ENCODE peak calls at places on chromosomes 6 and 20, in nine cellular contexts. P is astrocyte of the spinal cord; O is AG08395; M is pancreas; A is NCI-H524; K is activated CD4-positive, alpha-beta T cell treated with anti-CD3 and anti-CD28 coated beads, Interleukin-2, amount 10 ng/mL, durations not matched to agents 7 days and 5 days; Q is A172; T is fibroblast of pulmonary artery; F is kidney tubule cell. G is an unnamed sample.

GRCh38 chr6:127266178-127266891 is at the start of gene RNF146:
- DNase-seq in P (peak), O (peak), M (peak), A (peak), K (peak), Q (peak), T (peak), F (peak), G (peak)

GRCh38 chr6:7996538-7997225 is 67.5 kb downstream of the BLOC1S5 start:
- DNase-seq in P (peak), O (no peak), M (no peak), A (peak), K (no peak), Q (peak), T (peak), F (peak), G (peak)

GRCh38 chr20:58550661-58551060 is 35.5 kb upstream of the APCDD1L start:
- DNase-seq in P (peak), O (no peak), M (no peak), A (no peak), K (no peak), Q (peak), T (peak), F (peak), G (no peak)

GRCh38 chr20:38825901-38826625 is 20.6 kb downstream of the PPP1R16B start:
- DNase-seq in P (peak), O (peak), M (no peak), A (peak), K (no peak), Q (peak), T (peak), F (peak), G (peak)

GRCh38 chr20:34296468-34296867 is 6.7 kb downstream of the AHCY start:
- DNase-seq in P (no peak), O (no peak), M (no peak), A (no peak), K (no peak), Q (no peak), T (no peak), F (no peak), G (no peak)

GRCh38 chr20:21179796-21180195 is 53.9 kb downstream of the KIZ start:
- DNase-seq in P (no peak), O (no peak), M (no peak), A (no peak), K (no peak), Q (no peak), T (peak), F (no peak), G (peak)

GRCh38 chr6:56649053-56649769 is 6.5 kb upstream of the DST start:
- DNase-seq in P (no peak), O (no peak), M (no peak), A (no peak), K (no peak), Q (no peak), T (peak), F (no peak), G (peak)

GRCh38 chr20:51128198-51128597 is 105.3 kb upstream of the KCNG1 start:
- DNase-seq in P (peak), O (peak), M (no peak), A (no peak), K (no peak), Q (peak), T (peak), F (peak), G (peak)

GRCh38 chr6:158895661-158896060 is 76.5 kb upstream of the EZR start:
- DNase-seq in P (no peak), O (no peak), M (no peak), A (no peak), K (no peak), Q (no peak), T (no peak), F (no peak), G (no peak)

GRCh38 chr6:88223298-88223697 is 57.2 kb upstream of the CNR1 start:
- DNase-seq in P (no peak), O (no peak), M (no peak), A (no peak), K (no peak), Q (no peak), T (no peak), F (no peak), G (no peak)

GRCh38 chr6:156131221-156131903 is 645.8 kb upstream of the ARID1B start:
- DNase-seq in P (no peak), O (no peak), M (no peak), A (no peak), K (no peak), Q (no peak), T (no peak), F (no peak), G (no peak)

GRCh38 chr6:99568103-99568933 is at the start of gene CCNC:
- DNase-seq in P (peak), O (peak), M (peak), A (peak), K (peak), Q (peak), T (peak), F (peak), G (peak)

GRCh38 chr20:41167118-41167470 is 29.8 kb downstream of the PLCG1 start:
- DNase-seq in P (no peak), O (no peak), M (no peak), A (no peak), K (no peak), Q (no peak), T (no peak), F (no peak), G (no peak)

GRCh38 chr6:107585815-107586435 is 96.0 kb downstream of the SOBP start:
- DNase-seq in P (no peak), O (no peak), M (no peak), A (peak), K (no peak), Q (no peak), T (no peak), F (no peak), G (no peak)

GRCh38 chr6:47977314-47977713 is 133.7 kb downstream of the PTCHD4 start:
- DNase-seq in P (no peak), O (no peak), M (no peak), A (no peak), K (no peak), Q (no peak), T (no peak), F (no peak), G (no peak)

GRCh38 chr6:11869656-11870340 is 91.2 kb upstream of the ADTRP start:
- DNase-seq in P (peak), O (peak), M (peak), A (no peak), K (no peak), Q (peak), T (peak), F (peak), G (no peak)

GRCh38 chr6:88532241-88532860 is 366.2 kb upstream of the CNR1 start:
- DNase-seq in P (no peak), O (no peak), M (no peak), A (no peak), K (no peak), Q (no peak), T (no peak), F (no peak), G (no peak)

GRCh38 chr6:75543311-75543710 is 49.7 kb upstream of the FILIP1 start:
- DNase-seq in P (no peak), O (no peak), M (no peak), A (no peak), K (no peak), Q (no peak), T (no peak), F (no peak), G (no peak)

GRCh38 chr6:133591330-133591729 is 297.6 kb upstream of the TCF21 start:
- DNase-seq in P (no peak), O (no peak), M (no peak), A (no peak), K (no peak), Q (no peak), T (no peak), F (peak), G (peak)

GRCh38 chr20:61037498-61037897 is 214.6 kb upstream of the CDH4 start:
- DNase-seq in P (no peak), O (no peak), M (no peak), A (no peak), K (no peak), Q (no peak), T (no peak), F (no peak), G (peak)

GRCh38 chr6:9225441-9225871 is 790.1 kb upstream of the SLC35B3 start:
- DNase-seq in P (peak), O (peak), M (no peak), A (no peak), K (no peak), Q (no peak), T (peak), F (no peak), G (peak)

GRCh38 chr20:51532577-51533191 is 9.8 kb downstream of the NFATC2 start:
- DNase-seq in P (no peak), O (peak), M (peak), A (no peak), K (no peak), Q (peak), T (no peak), F (peak), G (no peak)

GRCh38 chr6:170208651-170209353 is 82.1 kb downstream of the DLL1 start:
- DNase-seq in P (no peak), O (no peak), M (no peak), A (no peak), K (peak), Q (no peak), T (no peak), F (no peak), G (no peak)

GRCh38 chr6:140897349-140897748 is 1235.4 kb upstream of the GJE1 start:
- DNase-seq in P (no peak), O (no peak), M (no peak), A (no peak), K (no peak), Q (no peak), T (no peak), F (no peak), G (no peak)

GRCh38 chr20:47020231-47020630 is 125.6 kb downstream of the EYA2 start:
- DNase-seq in P (peak), O (no peak), M (no peak), A (no peak), K (no peak), Q (no peak), T (no peak), F (no peak), G (no peak)

GRCh38 chr20:48718914-48719578 is 108.8 kb downstream of the PREX1 start:
- DNase-seq in P (no peak), O (no peak), M (no peak), A (no peak), K (peak), Q (no peak), T (no peak), F (no peak), G (no peak)

GRCh38 chr20:42792052-42792451 is 397.7 kb downstream of the PTPRT start:
- DNase-seq in P (no peak), O (no peak), M (no peak), A (no peak), K (no peak), Q (no peak), T (no peak), F (no peak), G (no peak)

G was measured in bronchial epithelial cell.